ENCODE peak calls at places on chromosomes 12 and 14, in five cellular contexts. One of them, this sample, is unnamed.

GRCh38 chr14:76306131-76306530 is 69.8 kb upstream of the ESRRB start:
- DNase-seq in heart left ventricle: no peak
- DNase-seq in WTC11: no peak
- DNase-seq in GM12865: no peak
- DNase-seq in IMR-90: no peak
- DNase-seq in this sample: no peak

GRCh38 chr12:119578112-119578511 is 15.5 kb upstream of the TMEM233 start:
- DNase-seq in WTC11: no peak
- DNase-seq in GM12865: no peak
- DNase-seq in heart left ventricle: no peak
- DNase-seq in IMR-90: no peak
- DNase-seq in this sample: no peak

GRCh38 chr12:93127582-93128331 is 198.7 kb upstream of the EEA1 start:
- DNase-seq in WTC11: peak
- DNase-seq in IMR-90: peak
- DNase-seq in heart left ventricle: peak
- DNase-seq in GM12865: no peak
- DNase-seq in this sample: no peak

GRCh38 chr14:104349950-104350349 is 211.6 kb downstream of the KIF26A start:
- DNase-seq in GM12865: no peak
- DNase-seq in IMR-90: no peak
- DNase-seq in heart left ventricle: no peak
- DNase-seq in WTC11: no peak
- DNase-seq in this sample: no peak

GRCh38 chr14:22007278-22008097 is 333.9 kb upstream of the OR4E1 start:
- DNase-seq in heart left ventricle: no peak
- DNase-seq in IMR-90: no peak
- DNase-seq in GM12865: no peak
- DNase-seq in WTC11: no peak
- DNase-seq in this sample: no peak

GRCh38 chr14:49770212-49770817 is 2.4 kb downstream of the KLHDC2 start:
- DNase-seq in heart left ventricle: no peak
- DNase-seq in GM12865: no peak
- DNase-seq in IMR-90: peak
- DNase-seq in WTC11: no peak
- DNase-seq in this sample: no peak

GRCh38 chr12:52214421-52214802 is 18.6 kb upstream of the KRT7 start:
- DNase-seq in heart left ventricle: no peak
- DNase-seq in IMR-90: no peak
- DNase-seq in GM12865: no peak
- DNase-seq in WTC11: peak
- DNase-seq in this sample: no peak

GRCh38 chr12:69440886-69441285 is 29.3 kb upstream of the FRS2 start:
- DNase-seq in WTC11: no peak
- DNase-seq in heart left ventricle: no peak
- DNase-seq in GM12865: no peak
- DNase-seq in IMR-90: no peak
- DNase-seq in this sample: no peak

GRCh38 chr12:16165506-16165905 is 112.0 kb downstream of the SLC15A5 start:
- DNase-seq in heart left ventricle: no peak
- DNase-seq in IMR-90: peak
- DNase-seq in WTC11: peak
- DNase-seq in GM12865: peak
- DNase-seq in this sample: no peak

DNA sequence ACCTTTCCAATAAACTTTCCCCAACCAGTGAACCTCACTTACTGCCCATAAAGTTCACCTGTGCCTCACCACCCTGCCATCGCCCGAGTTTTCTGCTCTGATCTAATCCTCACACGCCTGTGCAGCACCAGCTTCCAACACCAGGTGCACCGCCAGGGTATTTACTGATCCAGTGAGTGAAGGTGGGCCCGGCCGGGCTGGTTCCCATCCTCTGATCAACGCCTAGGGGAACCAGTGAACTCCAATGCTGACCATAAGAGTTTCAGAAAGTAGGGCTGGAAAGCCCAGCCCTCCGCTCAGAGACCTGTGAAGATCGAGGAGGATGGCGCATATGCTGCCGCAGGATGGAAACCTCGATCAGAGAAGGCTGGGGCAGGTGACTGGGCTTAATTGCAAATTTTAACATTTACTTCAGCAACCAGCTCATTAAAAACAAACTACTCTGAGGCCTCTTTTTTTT is 685 bp upstream of the MYL6B start:
- DNase-seq in WTC11: peak
- DNase-seq in GM12865: peak
- DNase-seq in heart left ventricle: peak
- DNase-seq in IMR-90: no peak
- DNase-seq in this sample: peak
- TF ChIP-seq CTCF in WTC11: peak
- TF ChIP-seq CTCF in GM12865: peak
- TF ChIP-seq CTCF in heart left ventricle: no peak
- TF ChIP-seq CTCF in IMR-90: peak
- TF ChIP-seq CTCF in this sample: peak

GRCh38 chr12:75270157-75270556 is 60.0 kb downstream of the CAPS2 start:
- DNase-seq in GM12865: no peak
- DNase-seq in heart left ventricle: no peak
- DNase-seq in IMR-90: no peak
- DNase-seq in WTC11: no peak
- DNase-seq in this sample: no peak

GRCh38 chr12:75269209-75269608 is 59.6 kb upstream of the KCNC2 start:
- DNase-seq in WTC11: no peak
- DNase-seq in heart left ventricle: no peak
- DNase-seq in GM12865: no peak
- DNase-seq in IMR-90: no peak
- DNase-seq in this sample: no peak

GRCh38 chr12:75275702-75276101 is 54.4 kb downstream of the CAPS2 start:
- DNase-seq in WTC11: no peak
- DNase-seq in heart left ventricle: no peak
- DNase-seq in GM12865: no peak
- DNase-seq in IMR-90: no peak
- DNase-seq in this sample: no peak

GRCh38 chr12:75271576-75271975 is 58.5 kb downstream of the CAPS2 start:
- DNase-seq in IMR-90: no peak
- DNase-seq in heart left ventricle: no peak
- DNase-seq in GM12865: no peak
- DNase-seq in WTC11: no peak
- DNase-seq in this sample: no peak
- TF ChIP-seq CTCF in IMR-90: no peak
- TF ChIP-seq CTCF in heart left ventricle: no peak
- TF ChIP-seq CTCF in GM12865: no peak
- TF ChIP-seq CTCF in WTC11: no peak
- TF ChIP-seq CTCF in this sample: no peak

GRCh38 chr12:64222011-64222765 is at the start of gene KICS2:
- DNase-seq in GM12865: peak
- DNase-seq in IMR-90: peak
- DNase-seq in WTC11: peak
- DNase-seq in heart left ventricle: peak
- DNase-seq in this sample: peak
- TF ChIP-seq CTCF in GM12865: no peak
- TF ChIP-seq CTCF in IMR-90: peak
- TF ChIP-seq CTCF in WTC11: no peak
- TF ChIP-seq CTCF in heart left ventricle: no peak
- TF ChIP-seq CTCF in this sample: no peak

GRCh38 chr12:55073043-55074022 is 52.9 kb upstream of the OR9K2 start:
- DNase-seq in WTC11: peak
- DNase-seq in GM12865: peak
- DNase-seq in heart left ventricle: peak
- DNase-seq in IMR-90: peak
- DNase-seq in this sample: no peak

GRCh38 chr12:55074771-55075170 is 51.4 kb upstream of the OR9K2 start:
- DNase-seq in WTC11: no peak
- DNase-seq in IMR-90: no peak
- DNase-seq in GM12865: no peak
- DNase-seq in heart left ventricle: no peak
- DNase-seq in this sample: no peak

GRCh38 chr12:55067701-55068100 is 47.9 kb downstream of the NEUROD4 start:
- DNase-seq in heart left ventricle: no peak
- DNase-seq in IMR-90: no peak
- DNase-seq in WTC11: no peak
- DNase-seq in GM12865: no peak
- DNase-seq in this sample: no peak

GRCh38 chr12:55068416-55069010 is 48.7 kb downstream of the NEUROD4 start:
- DNase-seq in IMR-90: peak
- DNase-seq in WTC11: peak
- DNase-seq in GM12865: peak
- DNase-seq in heart left ventricle: no peak
- DNase-seq in this sample: no peak

DNA sequence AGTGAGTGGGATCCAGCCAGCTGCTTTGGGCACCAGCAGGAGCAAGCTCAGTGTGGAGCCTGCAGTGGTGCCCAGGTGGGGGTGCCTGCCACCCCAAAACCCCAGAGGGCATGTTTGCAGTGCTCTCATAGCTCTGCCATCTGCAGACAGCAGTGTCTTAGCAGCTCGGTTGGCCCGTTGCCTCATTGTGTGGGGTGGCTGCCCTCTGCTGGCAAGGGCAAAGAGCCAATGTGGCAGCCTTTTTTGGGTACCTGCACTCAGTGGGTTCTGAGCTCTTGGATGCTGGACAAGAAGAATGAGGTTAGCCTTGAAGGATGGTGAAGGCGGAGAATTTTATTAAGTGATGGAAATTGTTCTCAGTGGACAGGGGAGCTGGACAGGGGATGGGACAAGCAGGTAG is 52.3 kb downstream of the NEUROD4 start:
- DNase-seq in heart left ventricle: peak
- DNase-seq in IMR-90: no peak
- DNase-seq in GM12865: peak
- DNase-seq in WTC11: peak
- DNase-seq in this sample: peak
- TF ChIP-seq CTCF in heart left ventricle: no peak
- TF ChIP-seq CTCF in IMR-90: no peak
- TF ChIP-seq CTCF in GM12865: peak
- TF ChIP-seq CTCF in WTC11: peak
- TF ChIP-seq CTCF in this sample: no peak

DNA sequence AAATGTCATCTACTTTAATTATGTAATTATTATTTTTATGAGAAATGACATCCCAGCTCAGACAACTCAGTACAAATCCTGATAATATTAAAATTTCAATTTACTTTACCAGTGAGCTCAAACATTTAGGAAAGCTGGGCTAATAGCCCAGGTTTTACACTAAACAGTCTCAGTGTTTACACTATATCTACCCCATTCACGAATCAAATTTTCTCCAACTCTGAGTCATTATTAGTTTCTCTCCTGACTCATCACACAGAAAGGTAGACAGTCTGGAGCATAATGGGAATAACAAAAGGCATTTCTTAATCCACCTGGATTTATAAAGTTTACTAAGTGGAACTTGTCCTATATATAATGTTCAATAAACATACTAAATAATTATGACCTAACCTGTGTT is 5.7 kb downstream of the PAWR start:
- DNase-seq in WTC11: no peak
- DNase-seq in IMR-90: peak
- DNase-seq in heart left ventricle: no peak
- DNase-seq in GM12865: no peak
- DNase-seq in this sample: no peak
- TF ChIP-seq CTCF in WTC11: no peak
- TF ChIP-seq CTCF in IMR-90: no peak
- TF ChIP-seq CTCF in heart left ventricle: no peak
- TF ChIP-seq CTCF in GM12865: no peak
- TF ChIP-seq CTCF in this sample: no peak

DNA sequence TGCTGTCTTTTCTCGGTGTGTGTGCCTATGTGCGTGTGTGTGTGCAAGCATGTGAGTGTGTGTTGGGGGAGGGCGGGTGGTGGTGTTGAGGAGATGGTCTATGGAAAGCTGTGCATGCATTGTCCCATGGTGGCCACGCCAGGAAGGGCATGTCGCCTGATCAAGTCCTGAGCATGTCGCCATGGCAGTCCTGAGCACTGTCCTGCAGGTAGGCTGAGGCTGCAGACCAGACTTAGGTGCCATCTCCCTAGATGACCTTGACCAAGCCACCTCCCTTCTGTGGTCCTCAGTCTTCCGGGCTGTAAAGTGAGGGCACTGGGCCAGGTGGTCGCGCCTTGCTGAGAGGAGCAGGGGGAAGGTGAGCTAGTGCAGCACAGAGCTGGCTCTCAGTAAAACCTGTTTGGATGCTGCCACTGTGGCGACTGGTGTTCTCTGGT is 81.4 kb downstream of the PAPOLA start:
- DNase-seq in WTC11: no peak
- DNase-seq in GM12865: no peak
- DNase-seq in IMR-90: no peak
- DNase-seq in heart left ventricle: no peak
- DNase-seq in this sample: no peak
- TF ChIP-seq CTCF in WTC11: no peak
- TF ChIP-seq CTCF in GM12865: no peak
- TF ChIP-seq CTCF in IMR-90: no peak
- TF ChIP-seq CTCF in heart left ventricle: no peak
- TF ChIP-seq CTCF in this sample: no peak

GRCh38 chr12:6141048-6141447 is 16.6 kb upstream of the VWF start:
- DNase-seq in GM12865: no peak
- DNase-seq in WTC11: no peak
- DNase-seq in IMR-90: peak
- DNase-seq in heart left ventricle: peak
- DNase-seq in this sample: peak

GRCh38 chr12:6140646-6141045 is 16.2 kb upstream of the VWF start:
- DNase-seq in WTC11: no peak
- DNase-seq in GM12865: no peak
- DNase-seq in heart left ventricle: no peak
- DNase-seq in IMR-90: no peak
- DNase-seq in this sample: no peak

GRCh38 chr12:6133642-6134041 is 9.2 kb upstream of the VWF start:
- DNase-seq in heart left ventricle: no peak
- DNase-seq in GM12865: no peak
- DNase-seq in IMR-90: no peak
- DNase-seq in WTC11: no peak
- DNase-seq in this sample: no peak

GRCh38 chr12:6132496-6132895 is 8.0 kb upstream of the VWF start:
- DNase-seq in WTC11: no peak
- DNase-seq in GM12865: no peak
- DNase-seq in IMR-90: no peak
- DNase-seq in heart left ventricle: no peak
- DNase-seq in this sample: no peak

GRCh38 chr12:6135071-6135470 is 10.6 kb upstream of the VWF start:
- DNase-seq in IMR-90: peak
- DNase-seq in WTC11: no peak
- DNase-seq in heart left ventricle: no peak
- DNase-seq in GM12865: no peak
- DNase-seq in this sample: no peak
- TF ChIP-seq CTCF in IMR-90: no peak
- TF ChIP-seq CTCF in WTC11: no peak
- TF ChIP-seq CTCF in heart left ventricle: no peak
- TF ChIP-seq CTCF in GM12865: no peak
- TF ChIP-seq CTCF in this sample: no peak